ENCODE peak calls at places on chromosome 10, in seven cellular contexts. One of them, this sample, is unnamed.

GRCh38 chr10:80701706-80702105 is 164.0 kb downstream of the SH2D4B start:
- DNase-seq in tibial artery: no peak
- DNase-seq in GM23248: no peak
- DNase-seq in effector memory CD4-positive, alpha-beta T cell: no peak
- DNase-seq in fibroblast of lung: no peak
- DNase-seq in gastrocnemius medialis: no peak
- DNase-seq in uterus: no peak
- DNase-seq in this sample: peak; percentile 30

GRCh38 chr10:67664936-67665335 is 31.1 kb downstream of the CTNNA3 start:
- DNase-seq in tibial artery: no peak
- DNase-seq in GM23248: peak; percentile 2
- DNase-seq in effector memory CD4-positive, alpha-beta T cell: no peak
- DNase-seq in fibroblast of lung: peak; percentile 13
- DNase-seq in gastrocnemius medialis: no peak
- DNase-seq in uterus: no peak
- DNase-seq in this sample: no peak

GRCh38 chr10:70963271-70963670 is 74.9 kb upstream of the PCBD1 start:
- DNase-seq in tibial artery: no peak
- DNase-seq in GM23248: no peak
- DNase-seq in effector memory CD4-positive, alpha-beta T cell: no peak
- DNase-seq in fibroblast of lung: no peak
- DNase-seq in gastrocnemius medialis: no peak
- DNase-seq in uterus: no peak
- DNase-seq in this sample: no peak

GRCh38 chr10:110845756-110846620 is 25.7 kb upstream of the PDCD4 start:
- DNase-seq in tibial artery: no peak
- DNase-seq in GM23248: no peak
- DNase-seq in effector memory CD4-positive, alpha-beta T cell: no peak
- DNase-seq in fibroblast of lung: no peak
- DNase-seq in gastrocnemius medialis: no peak
- DNase-seq in uterus: no peak
- DNase-seq in this sample: no peak

GRCh38 chr10:75231672-75232581 is 3.8 kb downstream of the COMTD1 start:
- DNase-seq in tibial artery: no peak
- DNase-seq in GM23248: no peak
- DNase-seq in effector memory CD4-positive, alpha-beta T cell: no peak
- DNase-seq in fibroblast of lung: no peak
- DNase-seq in gastrocnemius medialis: no peak
- DNase-seq in uterus: no peak
- DNase-seq in this sample: no peak

GRCh38 chr10:8844141-8844540 is 789.7 kb downstream of the GATA3 start:
- DNase-seq in tibial artery: no peak
- DNase-seq in GM23248: no peak
- DNase-seq in effector memory CD4-positive, alpha-beta T cell: no peak
- DNase-seq in fibroblast of lung: no peak
- DNase-seq in gastrocnemius medialis: no peak
- DNase-seq in uterus: no peak
- DNase-seq in this sample: no peak

GRCh38 chr10:87860156-87860795 is 3.1 kb downstream of the KLLN start:
- DNase-seq in tibial artery: no peak
- DNase-seq in GM23248: peak; percentile 66
- DNase-seq in effector memory CD4-positive, alpha-beta T cell: no peak
- DNase-seq in fibroblast of lung: peak; percentile 72
- DNase-seq in gastrocnemius medialis: peak; percentile 44
- DNase-seq in uterus: no peak
- DNase-seq in this sample: no peak

GRCh38 chr10:126736737-126737136 is 66.2 kb upstream of the C10orf90 start:
- DNase-seq in tibial artery: no peak
- DNase-seq in GM23248: peak; percentile 65
- DNase-seq in effector memory CD4-positive, alpha-beta T cell: no peak
- DNase-seq in fibroblast of lung: no peak
- DNase-seq in gastrocnemius medialis: no peak
- DNase-seq in uterus: no peak
- DNase-seq in this sample: peak; percentile 28

GRCh38 chr10:79165068-79165467 is 96.3 kb downstream of the ZMIZ1 start:
- DNase-seq in tibial artery: no peak
- DNase-seq in GM23248: peak; percentile 33
- DNase-seq in effector memory CD4-positive, alpha-beta T cell: no peak
- DNase-seq in fibroblast of lung: peak; percentile 27
- DNase-seq in gastrocnemius medialis: no peak
- DNase-seq in uterus: no peak
- DNase-seq in this sample: no peak

GRCh38 chr10:3811331-3811870 is 26.4 kb upstream of the KLF6 start:
- DNase-seq in tibial artery: no peak
- DNase-seq in GM23248: peak; percentile 73
- DNase-seq in effector memory CD4-positive, alpha-beta T cell: peak; percentile 34
- DNase-seq in fibroblast of lung: peak; percentile 85
- DNase-seq in gastrocnemius medialis: peak; percentile 61
- DNase-seq in uterus: no peak
- DNase-seq in this sample: no peak

GRCh38 chr10:124646483-124647352 is 97.5 kb downstream of the FAM53B start:
- DNase-seq in tibial artery: peak; percentile 87
- DNase-seq in GM23248: peak; percentile 81
- DNase-seq in effector memory CD4-positive, alpha-beta T cell: no peak
- DNase-seq in fibroblast of lung: peak; percentile 86
- DNase-seq in gastrocnemius medialis: peak; percentile 67
- DNase-seq in uterus: peak; percentile 86
- DNase-seq in this sample: peak; percentile 92

GRCh38 chr10:67772894-67773511 is 65.0 kb downstream of the DNAJC12 start:
- DNase-seq in tibial artery: no peak
- DNase-seq in GM23248: peak; percentile 19
- DNase-seq in effector memory CD4-positive, alpha-beta T cell: no peak
- DNase-seq in fibroblast of lung: peak; percentile 20
- DNase-seq in gastrocnemius medialis: no peak
- DNase-seq in uterus: no peak
- DNase-seq in this sample: no peak

GRCh38 chr10:24953350-24954074 is 1.1 kb upstream of the PRTFDC1 start:
- DNase-seq in tibial artery: no peak
- DNase-seq in GM23248: peak; percentile 76
- DNase-seq in effector memory CD4-positive, alpha-beta T cell: no peak
- DNase-seq in fibroblast of lung: peak; percentile 87
- DNase-seq in gastrocnemius medialis: no peak
- DNase-seq in uterus: no peak
- DNase-seq in this sample: no peak

GRCh38 chr10:370222-370825 is 235.1 kb downstream of the ZMYND11 start:
- DNase-seq in tibial artery: no peak
- DNase-seq in GM23248: peak; percentile 12
- DNase-seq in effector memory CD4-positive, alpha-beta T cell: no peak
- DNase-seq in fibroblast of lung: peak; percentile 18
- DNase-seq in gastrocnemius medialis: no peak
- DNase-seq in uterus: no peak
- DNase-seq in this sample: no peak

GRCh38 chr10:11615396-11615795 is 3.9 kb upstream of the USP6NL start:
- DNase-seq in tibial artery: no peak
- DNase-seq in GM23248: no peak
- DNase-seq in effector memory CD4-positive, alpha-beta T cell: no peak
- DNase-seq in fibroblast of lung: no peak
- DNase-seq in gastrocnemius medialis: no peak
- DNase-seq in uterus: no peak
- DNase-seq in this sample: no peak

GRCh38 chr10:113309791-113310190 is 243.1 kb upstream of the HABP2 start:
- DNase-seq in tibial artery: no peak
- DNase-seq in GM23248: no peak
- DNase-seq in effector memory CD4-positive, alpha-beta T cell: no peak
- DNase-seq in fibroblast of lung: no peak
- DNase-seq in gastrocnemius medialis: no peak
- DNase-seq in uterus: no peak
- DNase-seq in this sample: no peak

GRCh38 chr10:101161494-101162299 is 30.6 kb downstream of the TLX1 start:
- DNase-seq in tibial artery: peak; percentile 75
- DNase-seq in GM23248: peak; percentile 81
- DNase-seq in effector memory CD4-positive, alpha-beta T cell: peak; percentile 39
- DNase-seq in fibroblast of lung: peak; percentile 71
- DNase-seq in gastrocnemius medialis: peak; percentile 49
- DNase-seq in uterus: peak; percentile 61
- DNase-seq in this sample: peak; percentile 65

GRCh38 chr10:99344715-99345114 is 15.6 kb downstream of the CNNM1 start:
- DNase-seq in tibial artery: no peak
- DNase-seq in GM23248: no peak
- DNase-seq in effector memory CD4-positive, alpha-beta T cell: no peak
- DNase-seq in fibroblast of lung: no peak
- DNase-seq in gastrocnemius medialis: no peak
- DNase-seq in uterus: no peak
- DNase-seq in this sample: no peak

GRCh38 chr10:6279540-6280267 is 77.0 kb downstream of the PFKFB3 start:
- DNase-seq in tibial artery: no peak
- DNase-seq in GM23248: peak; percentile 74
- DNase-seq in effector memory CD4-positive, alpha-beta T cell: no peak
- DNase-seq in fibroblast of lung: peak; percentile 13
- DNase-seq in gastrocnemius medialis: no peak
- DNase-seq in uterus: no peak
- DNase-seq in this sample: no peak

GRCh38 chr10:32377458-32378370 is 30.8 kb upstream of the EPC1 start:
- DNase-seq in tibial artery: no peak
- DNase-seq in GM23248: peak; percentile 77
- DNase-seq in effector memory CD4-positive, alpha-beta T cell: no peak
- DNase-seq in fibroblast of lung: peak; percentile 64
- DNase-seq in gastrocnemius medialis: peak; percentile 33
- DNase-seq in uterus: no peak
- DNase-seq in this sample: no peak

GRCh38 chr10:87060280-87060928 is 34.2 kb downstream of the GLUD1 start:
- DNase-seq in tibial artery: no peak
- DNase-seq in GM23248: no peak
- DNase-seq in effector memory CD4-positive, alpha-beta T cell: no peak
- DNase-seq in fibroblast of lung: no peak
- DNase-seq in gastrocnemius medialis: no peak
- DNase-seq in uterus: no peak
- DNase-seq in this sample: no peak

DNA sequence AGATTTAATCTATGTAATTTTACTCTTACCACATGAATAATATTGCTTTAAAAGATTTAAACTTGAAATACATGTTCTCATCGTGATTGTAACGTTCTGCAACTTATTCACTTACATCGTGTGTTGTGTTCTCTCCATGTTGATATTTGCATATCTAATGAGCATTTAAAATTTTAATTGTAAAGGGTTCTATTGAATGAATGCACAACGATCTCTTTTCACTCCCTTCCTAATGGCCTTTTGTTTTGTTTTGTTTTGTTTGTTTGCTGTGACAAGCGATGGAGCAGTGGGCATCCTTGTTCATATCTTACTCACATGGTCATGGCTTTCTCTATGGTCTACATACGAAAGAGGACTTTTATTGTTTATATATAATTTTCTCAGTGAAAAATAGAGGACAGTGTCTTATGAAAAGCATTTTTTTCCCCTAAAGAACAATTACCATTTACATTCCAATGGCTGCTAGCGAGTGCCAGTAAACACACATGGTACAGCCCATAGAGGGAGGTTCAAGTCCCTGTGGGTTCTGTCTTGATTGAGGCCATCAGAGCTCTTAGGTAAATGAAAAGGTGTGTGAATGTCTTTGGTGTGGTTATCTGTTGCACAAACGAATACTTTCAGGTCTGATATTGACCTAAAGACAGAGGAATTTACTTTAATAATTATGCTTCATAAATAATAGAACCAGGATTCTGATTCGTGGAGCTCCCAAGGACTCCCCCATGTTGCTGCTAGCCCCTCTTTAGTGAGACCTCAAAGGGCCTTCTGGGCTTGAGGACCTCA is 32.4 kb downstream of the BTBD16 start:
- DNase-seq in tibial artery: no peak
- DNase-seq in GM23248: no peak
- DNase-seq in effector memory CD4-positive, alpha-beta T cell: no peak
- DNase-seq in fibroblast of lung: no peak
- DNase-seq in gastrocnemius medialis: no peak
- DNase-seq in uterus: no peak
- DNase-seq in this sample: no peak
- H3K27ac ChIP-seq in tibial artery: no peak overlapping the region
- H3K27ac ChIP-seq in GM23248: no peak overlapping the region
- H3K27ac ChIP-seq in effector memory CD4-positive, alpha-beta T cell: no peak overlapping the region
- H3K27ac ChIP-seq in fibroblast of lung: no peak overlapping the region
- H3K27ac ChIP-seq in gastrocnemius medialis: no peak overlapping the region
- H3K27ac ChIP-seq in uterus: no peak overlapping the region
- H3K27ac ChIP-seq in this sample: no peak overlapping the region

GRCh38 chr10:22475527-22475856 is 130.2 kb downstream of the SPAG6 start:
- DNase-seq in tibial artery: no peak
- DNase-seq in GM23248: no peak
- DNase-seq in effector memory CD4-positive, alpha-beta T cell: no peak
- DNase-seq in fibroblast of lung: no peak
- DNase-seq in gastrocnemius medialis: no peak
- DNase-seq in uterus: no peak
- DNase-seq in this sample: no peak
- H3K27me3 ChIP-seq in tibial artery: no peaks in the 10 kb centered on the region
- H3K27me3 ChIP-seq in GM23248: no peaks in the 10 kb centered on the region
- H3K27me3 ChIP-seq in effector memory CD4-positive, alpha-beta T cell: peaks cover 33% of the 10 kb centered on the region
- H3K27me3 ChIP-seq in fibroblast of lung: peaks cover 35% of the 10 kb centered on the region
- H3K27me3 ChIP-seq in gastrocnemius medialis: peaks cover 43% of the 10 kb centered on the region
- H3K27me3 ChIP-seq in uterus: peaks cover 10% of the 10 kb centered on the region
- H3K27me3 ChIP-seq in this sample: peaks cover 33% of the 10 kb centered on the region

DNA sequence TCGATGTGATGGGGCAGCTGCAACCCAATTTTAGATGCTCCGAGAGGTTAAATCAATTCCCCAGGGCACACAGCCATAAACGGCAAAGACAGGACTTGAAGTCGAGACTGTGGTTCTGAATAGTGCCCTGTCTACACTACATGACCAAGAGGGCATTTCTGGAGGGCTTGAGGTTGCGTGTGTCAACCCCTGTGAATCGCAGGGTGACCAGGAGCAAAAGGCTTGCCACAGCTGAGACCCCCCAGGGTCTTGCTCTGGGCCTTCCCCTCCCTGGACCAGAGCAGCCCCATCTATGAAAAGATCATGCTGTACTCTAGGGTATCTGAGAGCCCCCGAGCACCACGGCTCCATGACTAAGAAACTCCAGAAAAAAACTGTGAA is 26.8 kb upstream of the RASGEF1A start:
- DNase-seq in tibial artery: no peak
- DNase-seq in GM23248: no peak
- DNase-seq in effector memory CD4-positive, alpha-beta T cell: no peak
- DNase-seq in fibroblast of lung: no peak
- DNase-seq in gastrocnemius medialis: no peak
- DNase-seq in uterus: no peak
- DNase-seq in this sample: no peak
- H3K4me3 ChIP-seq in tibial artery: no peak overlapping the region
- H3K4me3 ChIP-seq in GM23248: no peak overlapping the region
- H3K4me3 ChIP-seq in effector memory CD4-positive, alpha-beta T cell: no peak overlapping the region
- H3K4me3 ChIP-seq in fibroblast of lung: no peak overlapping the region
- H3K4me3 ChIP-seq in gastrocnemius medialis: no peak overlapping the region
- H3K4me3 ChIP-seq in uterus: no peak overlapping the region
- H3K4me3 ChIP-seq in this sample: no peak overlapping the region

GRCh38 chr10:71999360-72000072 is 35.3 kb downstream of the CHST3 start:
- DNase-seq in tibial artery: peak; percentile 90
- DNase-seq in GM23248: peak; percentile 69
- DNase-seq in effector memory CD4-positive, alpha-beta T cell: no peak
- DNase-seq in fibroblast of lung: peak; percentile 95
- DNase-seq in gastrocnemius medialis: peak; percentile 54
- DNase-seq in uterus: peak; percentile 95
- DNase-seq in this sample: peak; percentile 84

GRCh38 chr10:71998119-71998839 is 34.1 kb downstream of the CHST3 start:
- DNase-seq in tibial artery: peak; percentile 84
- DNase-seq in GM23248: no peak
- DNase-seq in effector memory CD4-positive, alpha-beta T cell: no peak
- DNase-seq in fibroblast of lung: no peak
- DNase-seq in gastrocnemius medialis: peak; percentile 53
- DNase-seq in uterus: peak; percentile 47
- DNase-seq in this sample: no peak

GRCh38 chr10:72001026-72001380 is 36.8 kb downstream of the CHST3 start:
- DNase-seq in tibial artery: peak; percentile 80
- DNase-seq in GM23248: peak; percentile 53
- DNase-seq in effector memory CD4-positive, alpha-beta T cell: no peak
- DNase-seq in fibroblast of lung: no peak
- DNase-seq in gastrocnemius medialis: no peak
- DNase-seq in uterus: no peak
- DNase-seq in this sample: no peak

GRCh38 chr10:71998840-71999194 is 34.6 kb downstream of the CHST3 start:
- DNase-seq in tibial artery: peak; percentile 86
- DNase-seq in GM23248: peak; percentile 87
- DNase-seq in effector memory CD4-positive, alpha-beta T cell: no peak
- DNase-seq in fibroblast of lung: peak; percentile 77
- DNase-seq in gastrocnemius medialis: peak; percentile 86
- DNase-seq in uterus: peak; percentile 67
- DNase-seq in this sample: peak; percentile 87

GRCh38 chr10:72000073-72001025 is 36.2 kb downstream of the CHST3 start:
- DNase-seq in tibial artery: no peak
- DNase-seq in GM23248: no peak
- DNase-seq in effector memory CD4-positive, alpha-beta T cell: no peak
- DNase-seq in fibroblast of lung: no peak
- DNase-seq in gastrocnemius medialis: no peak
- DNase-seq in uterus: no peak
- DNase-seq in this sample: no peak
- H3K27ac ChIP-seq in tibial artery: peak overlapping the region; percentile 81
- H3K27ac ChIP-seq in GM23248: peak overlapping the region; percentile 78
- H3K27ac ChIP-seq in effector memory CD4-positive, alpha-beta T cell: no peak overlapping the region
- H3K27ac ChIP-seq in fibroblast of lung: no peak overlapping the region
- H3K27ac ChIP-seq in gastrocnemius medialis: peak overlapping the region; percentile 69
- H3K27ac ChIP-seq in uterus: peak overlapping the region; percentile 88
- H3K27ac ChIP-seq in this sample: peak overlapping the region; percentile 87

This sample was measured in right atrium auricular region.